ENCODE peak calls at places on chromosomes 12 and 14, in eight cellular contexts. E, G, K, L, S, B, C and J are unnamed samples. For H3K36me3, the result is how much of the 10 kb centered on the place peaks cover.

GRCh38 chr12:67647547-67648305 is 819 bp upstream of the DYRK2 start:
- DNase-seq in E (peak), G (peak), K (peak), L (peak), S (peak), B (peak), C (peak), J (peak)

GRCh38 chr12:42565633-42566032 is 23.9 kb downstream of the PRICKLE1 start:
- DNase-seq in E (no peak), G (no peak), K (peak), L (no peak), S (peak), B (no peak), C (no peak), J (no peak)

GRCh38 chr14:104895207-104895785 is 29.4 kb upstream of the PLD4 start:
- DNase-seq in E (peak), G (no peak), K (no peak), L (peak), S (no peak), B (no peak), C (peak), J (no peak)

GRCh38 chr14:71169028-71169427 is 261.8 kb downstream of the PCNX1 start:
- DNase-seq in E (no peak), G (no peak), K (no peak), L (no peak), S (no peak), B (no peak), C (no peak), J (no peak)

GRCh38 chr12:55933158-55933798 is 2.3 kb downstream of the DGKA start:
- DNase-seq in E (peak), G (no peak), K (no peak), L (no peak), S (no peak), B (no peak), C (no peak), J (no peak)

GRCh38 chr12:48159976-48160525 is 2.7 kb upstream of the ASB8 start:
- DNase-seq in E (no peak), G (no peak), K (no peak), L (no peak), S (no peak), B (no peak), C (no peak), J (no peak)

GRCh38 chr12:106288510-106289195 is 13.9 kb upstream of the TCP11L2 start:
- DNase-seq in E (no peak), G (no peak), K (no peak), L (no peak), S (no peak), B (peak), C (peak), J (no peak)

GRCh38 chr12:111076611-111077451 is 156.5 kb upstream of the MYL2 start:
- DNase-seq in E (peak), G (no peak), K (no peak), L (no peak), S (peak), B (no peak), C (no peak), J (no peak)

GRCh38 chr14:74019743-74020142 is 594 bp downstream of the BBOF1 start:
- DNase-seq in E (no peak), G (no peak), K (no peak), L (no peak), S (peak), B (peak), C (no peak), J (no peak)

GRCh38 chr12:67910360-67911292 is 78.6 kb upstream of the IFNG-AS1 start:
- DNase-seq in E (no peak), G (no peak), K (no peak), L (no peak), S (no peak), B (peak), C (no peak), J (no peak)

GRCh38 chr14:91059576-91060471 is 617 bp downstream of the RPS6KA5 start:
- DNase-seq in E (peak), G (peak), K (peak), L (no peak), S (peak), B (peak), C (peak), J (peak)

GRCh38 chr12:111031956-111032919 is 111.9 kb upstream of the MYL2 start:
- DNase-seq in E (no peak), G (no peak), K (no peak), L (no peak), S (no peak), B (no peak), C (no peak), J (no peak)

GRCh38 chr12:111826316-111826715 is 15.7 kb upstream of the MAPKAPK5 start:
- DNase-seq in E (no peak), G (no peak), K (no peak), L (no peak), S (no peak), B (no peak), C (no peak), J (no peak)

GRCh38 chr12:108099778-108100177 is 29.3 kb upstream of the WSCD2 start:
- DNase-seq in E (no peak), G (no peak), K (no peak), L (no peak), S (no peak), B (no peak), C (no peak), J (no peak)

GRCh38 chr12:42237052-42237852 is 796 bp downstream of the YAF2 start:
- DNase-seq in E (peak), G (peak), K (peak), L (peak), S (peak), B (peak), C (peak), J (peak)

GRCh38 chr12:19449814-19450213 is 10.5 kb downstream of the AEBP2 start:
- DNase-seq in E (no peak), G (no peak), K (no peak), L (no peak), S (no peak), B (no peak), C (no peak), J (no peak)

GRCh38 chr14:30525833-30526232 is 33.1 kb upstream of the G2E3 start:
- DNase-seq in E (no peak), G (no peak), K (no peak), L (no peak), S (no peak), B (no peak), C (no peak), J (no peak)

GRCh38 chr12:90589966-90590365 is 365.0 kb downstream of the CCER1 start:
- DNase-seq in E (no peak), G (no peak), K (no peak), L (no peak), S (no peak), B (no peak), C (no peak), J (no peak)

GRCh38 chr12:117118838-117119591 is 19.8 kb upstream of the TESC start:
- DNase-seq in E (no peak), G (peak), K (peak), L (no peak), S (peak), B (no peak), C (no peak), J (no peak)

GRCh38 chr12:32312049-32312670 is 87.2 kb upstream of the FGD4 start:
- DNase-seq in E (no peak), G (no peak), K (peak), L (no peak), S (peak), B (peak), C (no peak), J (no peak)

GRCh38 chr14:21965042-21965441 is 291.4 kb upstream of the OR4E1 start:
- DNase-seq in E (no peak), G (no peak), K (no peak), L (no peak), S (no peak), B (no peak), C (no peak), J (no peak)

GRCh38 chr14:64698899-64699298 is 5.3 kb upstream of the PLEKHG3 start:
- DNase-seq in E (peak), G (no peak), K (no peak), L (no peak), S (no peak), B (no peak), C (no peak), J (peak)

GRCh38 chr12:122064780-122065588 is 13.6 kb upstream of the MLXIP start:
- DNase-seq in E (no peak), G (no peak), K (no peak), L (peak), S (peak), B (peak), C (no peak), J (no peak)

GRCh38 chr12:53699673-53700015 is 23.8 kb upstream of the ATP5MC2 start:
- DNase-seq in E (peak), G (no peak), K (no peak), L (no peak), S (no peak), B (no peak), C (no peak), J (no peak)
- H3K27ac ChIP-seq in E (no peak), G (no peak), K (no peak), L (no peak), S (no peak), B (no peak), C (no peak), J (no peak)

GRCh38 chr14:67782090-67782489 is 34.3 kb downstream of the ZFYVE26 start:
- DNase-seq in E (no peak), G (no peak), K (no peak), L (no peak), S (no peak), B (no peak), C (no peak), J (no peak)
- H3K36me3 ChIP-seq in E (half or more), G (half or more), K (half or more), L (under half), S (under half), B (half or more), C (under half), J (half or more)

GRCh38 chr14:42469637-42470426 is 863.2 kb downstream of the LRFN5 start:
- DNase-seq in E (no peak), G (no peak), K (no peak), L (no peak), S (no peak), B (no peak), C (no peak), J (no peak)
- H3K4me3 ChIP-seq in E (no peak), G (no peak), K (no peak), L (no peak), S (no peak), B (no peak), C (no peak), J (no peak)

GRCh38 chr12:31034372-31034771 is 39.3 kb upstream of the DDX11 start:
- DNase-seq in E (no peak), G (no peak), K (no peak), L (no peak), S (no peak), B (no peak), C (no peak), J (no peak)

GRCh38 chr12:31031951-31032335 is 41.7 kb upstream of the DDX11 start:
- DNase-seq in E (no peak), G (no peak), K (no peak), L (no peak), S (no peak), B (no peak), C (no peak), J (no peak)

GRCh38 chr12:31035226-31035625 is 38.4 kb upstream of the DDX11 start:
- DNase-seq in E (no peak), G (no peak), K (no peak), L (no peak), S (no peak), B (no peak), C (no peak), J (no peak)

GRCh38 chr12:31033681-31034080 is 40.0 kb upstream of the DDX11 start:
- DNase-seq in E (no peak), G (no peak), K (no peak), L (no peak), S (no peak), B (no peak), C (no peak), J (no peak)

GRCh38 chr12:31033146-31033545 is 40.5 kb upstream of the DDX11 start:
- DNase-seq in E (no peak), G (no peak), K (no peak), L (no peak), S (no peak), B (no peak), C (no peak), J (no peak)
- H3K27ac ChIP-seq in E (no peak), G (no peak), K (no peak), L (no peak), S (no peak), B (no peak), C (no peak), J (no peak)

DNA sequence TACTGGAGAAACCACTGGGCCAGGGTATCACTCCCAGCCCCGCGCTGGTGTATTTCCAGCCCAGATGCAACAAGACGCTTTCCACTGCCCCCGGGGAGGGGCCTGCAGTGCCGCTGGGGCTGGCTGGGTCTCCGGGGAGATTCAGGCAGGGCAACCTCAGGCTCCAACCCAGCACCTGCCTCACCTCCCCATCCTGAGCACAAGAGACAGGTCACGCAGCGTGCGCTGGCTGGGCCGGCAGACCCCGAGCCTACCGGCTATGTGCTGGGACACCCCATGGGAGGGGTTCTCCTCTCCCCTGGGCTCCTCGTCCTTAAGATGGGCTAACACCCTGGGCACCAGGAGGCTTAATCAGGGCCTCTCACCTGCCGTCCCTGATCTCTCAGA is 80.9 kb downstream of the RFLNA start:
- DNase-seq in E (no peak), G (no peak), K (no peak), L (no peak), S (no peak), B (no peak), C (no peak), J (no peak)
- H3K36me3 ChIP-seq in E (half or more), G (half or more), K (under half), L (under half), S (under half), B (half or more), C (under half), J (under half)

GRCh38 chr14:68508581-68508980 is 284.3 kb downstream of the ZFP36L1 start:
- DNase-seq in E (no peak), G (no peak), K (no peak), L (no peak), S (no peak), B (no peak), C (no peak), J (no peak)

GRCh38 chr14:68507544-68508081 is 285.3 kb downstream of the ZFP36L1 start:
- DNase-seq in E (no peak), G (no peak), K (no peak), L (no peak), S (no peak), B (no peak), C (no peak), J (no peak)

GRCh38 chr14:68506021-68506644 is 286.7 kb downstream of the ZFP36L1 start:
- DNase-seq in E (peak), G (peak), K (peak), L (no peak), S (peak), B (peak), C (no peak), J (no peak)

GRCh38 chr14:68504861-68505260 is 288.0 kb downstream of the ZFP36L1 start:
- DNase-seq in E (no peak), G (no peak), K (peak), L (no peak), S (no peak), B (no peak), C (no peak), J (no peak)

DNA sequence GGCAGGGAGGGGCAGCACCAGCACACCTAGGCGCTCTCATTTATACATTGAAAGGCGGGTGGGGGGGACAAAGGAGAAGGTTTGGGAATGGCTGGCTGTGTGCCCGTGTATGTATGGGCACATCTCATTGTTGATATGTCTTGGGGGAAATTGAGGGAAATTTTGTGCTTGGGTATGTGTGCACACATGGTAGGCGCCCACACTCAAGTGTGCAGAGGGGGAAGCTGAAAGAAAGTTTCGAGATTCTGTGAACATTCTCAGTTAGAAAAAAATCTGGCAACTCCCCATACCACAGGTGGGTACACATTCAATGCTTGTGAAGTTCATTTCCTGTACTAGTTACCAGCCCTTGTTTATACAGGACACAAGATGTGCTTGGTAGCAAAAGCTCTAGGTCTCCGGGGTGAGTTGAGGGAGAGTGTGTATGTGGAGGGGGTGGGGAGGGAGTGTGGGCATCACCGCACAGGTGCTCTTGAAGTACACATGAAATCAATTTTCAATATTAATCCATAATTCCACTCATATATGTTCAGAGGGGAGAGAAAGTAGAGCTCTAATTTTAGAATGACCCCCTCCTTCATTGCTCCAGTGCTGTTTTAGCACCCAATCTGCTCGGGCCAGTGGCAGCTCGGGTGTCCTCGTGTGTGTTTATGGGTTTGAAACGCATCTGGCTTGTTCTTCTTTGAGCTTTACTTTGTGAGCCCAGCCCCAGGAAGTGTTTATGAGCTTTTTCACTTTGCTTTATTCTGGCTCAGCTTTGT is 286.0 kb downstream of the ZFP36L1 start:
- DNase-seq in E (peak), G (no peak), K (no peak), L (no peak), S (no peak), B (no peak), C (no peak), J (no peak)
- H3K4me3 ChIP-seq in E (no peak), G (no peak), K (no peak), L (no peak), S (no peak), B (no peak), C (no peak), J (no peak)

GRCh38 chr14:34682787-34683321 is 31.5 kb downstream of the CFL2 start:
- DNase-seq in E (no peak), G (no peak), K (no peak), L (no peak), S (no peak), B (peak), C (no peak), J (no peak)
- H3K27ac ChIP-seq in E (no peak), G (no peak), K (no peak), L (no peak), S (no peak), B (no peak), C (no peak), J (no peak)

GRCh38 chr12:21505888-21506287 is 4.3 kb downstream of the GOLT1B start:
- DNase-seq in E (no peak), G (no peak), K (no peak), L (no peak), S (no peak), B (no peak), C (no peak), J (no peak)

DNA sequence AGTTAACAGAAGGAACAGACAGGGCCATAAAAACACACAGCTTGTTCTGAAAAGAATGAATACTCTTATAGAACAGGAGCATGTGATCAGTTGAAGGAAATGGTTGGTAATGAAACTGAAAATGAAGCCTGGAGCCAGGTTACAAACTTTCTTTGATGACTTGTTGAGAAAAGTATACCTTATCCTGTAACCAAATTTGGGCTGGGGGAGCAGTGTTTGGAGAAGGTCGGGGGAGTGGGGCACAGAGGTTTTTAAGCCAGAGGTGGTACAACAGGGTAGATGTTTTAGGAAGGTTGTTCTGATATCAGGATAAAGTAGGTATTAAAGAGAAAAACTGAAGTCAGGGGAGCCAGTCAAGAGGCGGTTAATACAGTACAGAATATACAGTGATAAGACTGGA is 8.2 kb downstream of the GOLT1B start:
- DNase-seq in E (no peak), G (no peak), K (no peak), L (no peak), S (no peak), B (no peak), C (no peak), J (no peak)
- H3K36me3 ChIP-seq in E (under half), G (half or more), K (under half), L (under half), S (under half), B (under half), C (under half), J (under half)

DNA sequence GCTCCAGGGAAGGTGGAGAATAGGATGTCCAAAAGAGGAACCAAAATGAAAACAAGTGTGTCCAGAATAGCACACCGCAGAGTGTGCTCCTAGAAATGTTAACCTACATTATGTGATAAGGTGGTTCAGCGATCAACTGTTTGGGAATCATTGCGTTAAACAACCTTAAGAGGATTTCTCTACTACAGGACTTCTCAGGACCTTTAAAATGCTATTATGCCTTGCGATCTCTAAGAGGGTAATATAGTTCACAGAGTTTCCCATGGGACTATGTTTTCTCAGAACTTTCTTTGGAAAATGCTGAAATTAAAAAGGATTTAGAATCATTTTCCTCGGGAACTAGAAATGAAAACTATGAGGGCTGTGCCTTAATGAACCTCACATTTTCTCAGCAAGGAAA is 1.8 kb downstream of the GLT8D2 start:
- DNase-seq in E (no peak), G (no peak), K (no peak), L (no peak), S (no peak), B (no peak), C (no peak), J (no peak)
- H3K4me3 ChIP-seq in E (no peak), G (no peak), K (no peak), L (no peak), S (no peak), B (no peak), C (no peak), J (peak)